ENCODE peak calls at places on chromosomes 16 and 17, in four cellular contexts. Y is PC-3, H is PC-9, N is GM12878. R is an unnamed sample.

GRCh38 chr16:3459401-3460090 is 16.1 kb downstream of the NAA60 start:
- DNase-seq in Y (peak), H (no peak), N (no peak), R (no peak)

GRCh38 chr17:680554-680953 is 34.1 kb downstream of the VPS53 start:
- DNase-seq in Y (no peak), H (no peak), N (no peak), R (no peak)

GRCh38 chr17:72614871-72615626 is 477.4 kb downstream of the SLC39A11 start:
- DNase-seq in Y (peak), H (no peak), N (no peak), R (no peak)

GRCh38 chr17:5912927-5913565 is 157.1 kb upstream of the WSCD1 start:
- DNase-seq in Y (no peak), H (no peak), N (no peak), R (no peak)

GRCh38 chr16:35599429-35600165 is 2140.2 kb downstream of the TP53TG3F start:
- DNase-seq in Y (no peak), H (no peak), N (no peak), R (no peak)

GRCh38 chr16:1057252-1057932 is 15.2 kb upstream of the SSTR5 start:
- DNase-seq in Y (peak), H (peak), N (no peak), R (peak)

GRCh38 chr16:2032285-2033056 is 5.8 kb downstream of the NHERF2 start:
- DNase-seq in Y (no peak), H (no peak), N (no peak), R (no peak)

GRCh38 chr16:68234188-68235104 is 1.5 kb downstream of the ESRP2 start:
- DNase-seq in Y (peak), H (peak), N (no peak), R (no peak)

DNA sequence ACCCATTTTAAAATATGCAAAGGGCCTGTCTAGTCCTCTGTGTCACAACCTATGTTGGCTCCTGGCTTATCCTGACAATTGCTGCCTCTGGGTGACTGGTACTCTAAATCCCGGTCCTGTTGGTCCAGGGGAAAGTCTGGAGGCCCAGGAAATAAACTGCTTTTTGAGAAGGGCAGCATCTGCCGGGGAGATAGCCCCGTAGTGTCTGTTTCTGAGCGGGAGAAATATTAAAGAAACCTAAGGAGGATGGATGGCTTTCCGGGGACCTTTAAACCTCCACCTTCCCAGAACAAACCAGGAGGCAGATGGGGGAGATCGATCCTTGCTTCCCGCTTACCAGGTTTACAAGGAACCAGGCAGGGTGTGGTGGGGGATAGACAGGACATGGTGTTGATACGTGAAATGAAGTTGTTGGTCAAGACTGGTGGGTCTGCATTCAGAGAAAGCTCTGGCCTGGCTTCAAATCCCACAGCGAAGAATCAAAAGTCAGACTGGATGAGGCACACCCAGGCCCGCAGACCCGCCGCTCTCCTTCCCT is 3.8 kb downstream of the HOXB2 start:
- DNase-seq in Y (no peak), H (no peak), N (no peak), R (peak)
- TF ChIP-seq EZH2 in Y (no peak), H (no peak), N (no peak), R (no peak)

GRCh38 chr16:4987250-4987579 is 29.1 kb downstream of the SEC14L5 start:
- DNase-seq in Y (no peak), H (no peak), N (no peak), R (no peak)

GRCh38 chr16:4989391-4990006 is 31.4 kb downstream of the SEC14L5 start:
- DNase-seq in Y (no peak), H (no peak), N (no peak), R (no peak)

GRCh38 chr16:4988647-4989046 is 30.5 kb downstream of the SEC14L5 start:
- DNase-seq in Y (no peak), H (no peak), N (no peak), R (no peak)

GRCh38 chr16:4990415-4990814 is 32.3 kb downstream of the SEC14L5 start:
- DNase-seq in Y (no peak), H (no peak), N (no peak), R (no peak)

GRCh38 chr16:4987580-4988374 is 29.6 kb downstream of the SEC14L5 start:
- DNase-seq in Y (no peak), H (no peak), N (no peak), R (no peak)
- TF ChIP-seq EZH2 in Y (no peak), H (no peak), N (no peak), R (no peak)

GRCh38 chr16:86504315-86505184 is 5.8 kb upstream of the FOXF1 start:
- DNase-seq in Y (no peak), H (no peak), N (no peak), R (no peak)

GRCh38 chr16:86501989-86502855 is 8.1 kb upstream of the FOXF1 start:
- DNase-seq in Y (no peak), H (no peak), N (no peak), R (no peak)

GRCh38 chr16:86502856-86503748 is 7.2 kb upstream of the FOXF1 start:
- DNase-seq in Y (no peak), H (no peak), N (no peak), R (no peak)

GRCh38 chr16:86505185-86505898 is 5.0 kb upstream of the FOXF1 start:
- DNase-seq in Y (no peak), H (no peak), N (no peak), R (no peak)

DNA sequence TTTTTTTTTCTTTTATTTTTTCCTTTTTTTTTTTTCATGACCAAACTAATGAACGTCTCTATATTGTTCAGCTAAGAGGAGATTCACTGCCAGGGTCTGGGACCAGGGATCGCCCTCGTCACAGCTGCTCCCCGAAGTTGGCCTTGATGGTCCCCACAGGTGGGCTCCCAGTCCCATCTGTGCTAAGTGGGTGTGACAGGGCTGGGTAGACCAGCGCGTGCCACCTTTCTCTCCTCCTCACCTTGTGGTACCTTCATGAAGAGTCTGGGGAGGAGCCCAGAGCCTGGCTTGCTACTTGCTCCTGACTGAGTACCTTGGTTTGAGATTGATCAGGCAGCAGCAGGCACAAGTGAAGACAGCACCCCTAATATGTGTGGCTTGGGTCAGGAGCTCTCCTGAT is 6.5 kb upstream of the FOXF1 start:
- DNase-seq in Y (no peak), H (no peak), N (no peak), R (no peak)
- TF ChIP-seq EZH2 in Y (no peak), H (no peak), N (no peak), R (no peak)

GRCh38 chr16:54284319-54284930 is 2.2 kb downstream of the IRX3 start:
- DNase-seq in Y (no peak), H (peak), N (no peak), R (no peak)
- TF ChIP-seq EZH2 in Y (peak), H (no peak), N (no peak), R (peak)

GRCh38 chr17:79600071-79600470 is 10.8 kb downstream of the RBFOX3 start:
- DNase-seq in Y (no peak), H (no peak), N (no peak), R (no peak)
- TF ChIP-seq EZH2 in Y (no peak), H (no peak), N (no peak), R (no peak)

DNA sequence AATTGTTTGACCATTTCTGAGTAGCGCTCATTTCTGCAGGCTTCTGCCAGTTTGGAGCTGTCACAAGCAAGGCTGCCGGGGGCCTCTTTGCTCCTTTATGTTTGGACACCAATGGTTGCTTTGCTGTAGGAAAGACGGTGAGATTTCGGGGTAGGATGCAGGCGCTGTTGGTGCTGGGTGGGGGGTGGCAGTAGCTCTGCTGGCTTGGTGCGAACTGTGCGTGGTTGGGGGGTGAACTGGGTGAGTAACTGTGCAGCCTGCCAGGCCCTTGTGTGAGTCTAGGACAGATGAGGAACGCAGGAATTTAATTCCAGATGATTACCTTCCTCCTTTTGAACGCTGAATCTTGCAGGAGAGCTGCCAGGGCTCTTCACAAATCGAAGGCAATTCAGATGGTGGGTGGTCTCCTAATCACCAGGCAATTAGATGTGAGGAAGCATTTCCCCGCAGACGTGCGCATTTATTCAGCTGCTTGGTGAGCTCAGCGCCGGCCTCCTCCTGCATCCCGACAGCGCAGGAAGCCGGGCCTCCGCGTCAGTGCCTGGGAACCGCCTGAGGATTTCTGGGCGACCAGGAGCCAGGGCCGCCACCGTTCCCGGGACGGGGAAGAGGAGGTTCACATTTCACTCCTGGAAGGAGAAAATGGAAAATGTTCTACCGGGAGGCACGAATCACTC is 154.4 kb downstream of the FOXL1 start:
- DNase-seq in Y (no peak), H (no peak), N (no peak), R (peak)
- TF ChIP-seq EZH2 in Y (no peak), H (peak), N (no peak), R (no peak)